ENCODE peak calls at places on chromosomes 13 and 19, in eight cellular contexts. A is RWPE1, J is HFF-Myc, F is cardiac muscle cell, Z is ascending aorta, E is OCI-LY7, Q is AG04449, N is endothelial cell. R is an unnamed sample.

GRCh38 chr19:16575282-16575681 is 3.1 kb upstream of the SLC35E1 start:
- DNase-seq in A (no peak), J (no peak), F (no peak), Z (no peak), E (no peak), Q (no peak), N (no peak), R (no peak)

GRCh38 chr19:8526345-8527062 is 12.5 kb upstream of the ZNF414 start:
- DNase-seq in A (peak; percentile 77), J (peak; percentile 63), F (peak; percentile 95), Z (peak; percentile 61), E (no peak), Q (peak; percentile 51), N (peak; percentile 94), R (peak; percentile 98)

GRCh38 chr19:39310558-39311311 is 9.9 kb downstream of the LRFN1 start:
- DNase-seq in A (no peak), J (no peak), F (peak; percentile 31), Z (no peak), E (no peak), Q (no peak), N (no peak), R (no peak)

GRCh38 chr19:11848200-11848593 is 329 bp upstream of the ZNF439 start:
- DNase-seq in A (no peak), J (no peak), F (no peak), Z (no peak), E (no peak), Q (no peak), N (no peak), R (no peak)

GRCh38 chr19:19423322-19423721 is 17.8 kb downstream of the GATAD2A start:
- DNase-seq in A (no peak), J (no peak), F (no peak), Z (no peak), E (no peak), Q (no peak), N (no peak), R (no peak)

GRCh38 chr19:36046443-36047050 is 7.5 kb downstream of the THAP8 start:
- DNase-seq in A (no peak), J (no peak), F (peak; percentile 77), Z (no peak), E (no peak), Q (no peak), N (no peak), R (no peak)

GRCh38 chr13:113928701-113929627 is 44.9 kb downstream of the C13orf46 start:
- DNase-seq in A (no peak), J (peak; percentile 88), F (peak; percentile 91), Z (peak; percentile 80), E (no peak), Q (no peak), N (no peak), R (no peak)

GRCh38 chr19:40312533-40312932 is 27.4 kb upstream of the AKT2 start:
- DNase-seq in A (no peak), J (no peak), F (no peak), Z (no peak), E (peak; percentile 2), Q (no peak), N (no peak), R (no peak)

GRCh38 chr19:38233740-38234251 is 9.8 kb upstream of the DPF1 start:
- DNase-seq in A (peak; percentile 73), J (no peak), F (peak; percentile 78), Z (no peak), E (peak; percentile 80), Q (no peak), N (peak; percentile 92), R (peak; percentile 95)

GRCh38 chr19:57465680-57466381 is 8.9 kb upstream of the VN1R1 start:
- DNase-seq in A (no peak), J (no peak), F (peak; percentile 40), Z (no peak), E (peak; percentile 74), Q (no peak), N (peak; percentile 15), R (no peak)

GRCh38 chr19:1290245-1290698 is 4.6 kb downstream of the EFNA2 start:
- DNase-seq in A (no peak), J (no peak), F (no peak), Z (no peak), E (no peak), Q (no peak), N (no peak), R (no peak)

GRCh38 chr13:97307882-97308624 is 85.9 kb downstream of the MBNL2 start:
- DNase-seq in A (peak; percentile 41), J (no peak), F (peak; percentile 63), Z (no peak), E (no peak), Q (no peak), N (no peak), R (no peak)

GRCh38 chr19:14073925-14074838 is 1.6 kb downstream of the MISP3 start:
- DNase-seq in A (peak; percentile 62), J (no peak), F (no peak), Z (no peak), E (peak; percentile 36), Q (no peak), N (no peak), R (peak; percentile 37)

GRCh38 chr13:46184277-46184699 is 2.3 kb upstream of the LCP1 start:
- DNase-seq in A (no peak), J (no peak), F (peak; percentile 28), Z (no peak), E (peak; percentile 87), Q (no peak), N (peak; percentile 55), R (peak; percentile 45)

GRCh38 chr19:30256510-30256850 is 115.7 kb upstream of the ZNF536 start:
- DNase-seq in A (no peak), J (no peak), F (no peak), Z (no peak), E (no peak), Q (no peak), N (no peak), R (no peak)

GRCh38 chr13:42891591-42891990 is 100.5 kb downstream of the EPSTI1 start:
- DNase-seq in A (no peak), J (no peak), F (no peak), Z (no peak), E (no peak), Q (no peak), N (no peak), R (no peak)

DNA sequence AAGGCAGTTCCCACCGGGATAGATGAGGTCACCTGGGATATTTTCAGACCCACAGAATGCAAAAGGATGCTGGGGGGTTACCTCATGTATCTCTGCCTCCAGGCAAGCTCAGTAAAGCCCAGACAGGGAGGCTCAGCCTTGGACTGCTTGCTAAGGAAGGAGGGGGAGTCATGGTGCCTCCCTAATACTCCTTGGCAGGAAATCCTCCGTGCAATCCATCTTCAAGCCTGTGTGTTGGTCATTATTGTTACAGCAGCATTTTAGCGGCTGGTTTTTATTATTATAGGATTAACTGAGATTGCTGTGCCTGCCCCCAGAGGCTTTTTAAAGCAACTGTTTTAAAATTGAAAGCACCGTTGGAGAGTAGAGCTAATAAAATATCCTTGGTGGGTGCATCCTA is 188.5 kb upstream of the UBL3 start:
- DNase-seq in A (no peak), J (peak; percentile 38), F (peak; percentile 41), Z (no peak), E (no peak), Q (no peak), N (no peak), R (no peak)
- TF ChIP-seq CTCF in A (no peak), J (peak; percentile 17), F (no peak), Z (no peak), E (no peak), Q (no peak), N (no peak), R (no peak)

DNA sequence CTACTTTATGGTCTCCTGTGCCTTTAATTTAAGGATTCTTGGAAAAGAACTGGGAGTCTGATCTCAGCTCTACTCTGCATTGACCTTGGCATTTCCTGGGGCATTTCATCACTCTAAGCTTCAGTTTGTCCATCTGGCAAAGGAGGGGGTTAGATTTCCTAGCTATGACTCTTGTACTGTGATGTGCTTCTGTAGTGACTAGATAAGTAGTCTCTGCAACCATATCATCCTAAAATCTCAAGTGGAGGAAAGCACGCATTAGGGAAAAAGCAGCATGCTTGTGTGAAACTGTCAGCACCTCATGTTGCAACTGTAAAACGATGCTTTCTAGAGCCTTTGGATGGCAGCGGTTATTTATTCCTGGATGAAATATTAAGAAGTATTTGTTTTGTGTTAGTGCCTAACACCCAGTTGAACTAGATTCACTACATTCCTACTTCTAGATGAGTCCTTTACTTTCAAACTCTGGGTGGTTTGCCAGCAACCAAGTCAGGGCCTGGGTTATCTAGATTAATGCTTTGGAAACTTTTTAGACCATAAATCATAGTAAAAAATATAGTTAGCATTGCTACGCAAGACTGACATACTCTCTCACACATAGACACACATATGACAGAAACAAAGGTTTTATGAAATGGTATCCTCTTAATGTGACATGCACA is 6.8 kb downstream of the WDFY2 start:
- DNase-seq in A (peak; percentile 51), J (peak; percentile 92), F (peak; percentile 96), Z (no peak), E (no peak), Q (peak; percentile 94), N (no peak), R (no peak)
- TF ChIP-seq CTCF in A (no peak), J (no peak), F (no peak), Z (no peak), E (no peak), Q (no peak), N (no peak), R (no peak)

DNA sequence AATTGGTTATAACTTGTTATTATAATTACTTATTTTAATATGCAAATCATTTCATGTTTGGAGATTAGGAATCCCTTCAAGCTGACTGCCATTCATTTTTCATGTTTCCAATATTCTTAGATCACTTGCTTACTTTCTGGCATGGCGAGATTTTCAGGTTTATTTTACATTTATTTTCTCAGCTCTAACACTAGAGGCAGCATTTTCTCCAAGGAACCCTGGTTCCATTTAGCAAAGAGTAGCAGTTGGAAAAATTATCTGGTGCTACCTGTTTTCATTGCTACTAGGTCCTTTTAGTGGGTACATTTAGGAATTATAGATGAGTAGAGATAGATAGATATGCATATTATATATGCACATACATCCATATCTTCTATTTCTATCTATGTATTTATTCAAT is 90.9 kb upstream of the TRPC4 start:
- DNase-seq in A (no peak), J (no peak), F (peak; percentile 5), Z (no peak), E (peak; percentile 2), Q (no peak), N (no peak), R (no peak)
- TF ChIP-seq CTCF in A (no peak), J (peak; percentile 14), F (peak; percentile 31), Z (no peak), E (peak; percentile 78), Q (peak; percentile 13), N (peak; percentile 50), R (peak; percentile 10)

DNA sequence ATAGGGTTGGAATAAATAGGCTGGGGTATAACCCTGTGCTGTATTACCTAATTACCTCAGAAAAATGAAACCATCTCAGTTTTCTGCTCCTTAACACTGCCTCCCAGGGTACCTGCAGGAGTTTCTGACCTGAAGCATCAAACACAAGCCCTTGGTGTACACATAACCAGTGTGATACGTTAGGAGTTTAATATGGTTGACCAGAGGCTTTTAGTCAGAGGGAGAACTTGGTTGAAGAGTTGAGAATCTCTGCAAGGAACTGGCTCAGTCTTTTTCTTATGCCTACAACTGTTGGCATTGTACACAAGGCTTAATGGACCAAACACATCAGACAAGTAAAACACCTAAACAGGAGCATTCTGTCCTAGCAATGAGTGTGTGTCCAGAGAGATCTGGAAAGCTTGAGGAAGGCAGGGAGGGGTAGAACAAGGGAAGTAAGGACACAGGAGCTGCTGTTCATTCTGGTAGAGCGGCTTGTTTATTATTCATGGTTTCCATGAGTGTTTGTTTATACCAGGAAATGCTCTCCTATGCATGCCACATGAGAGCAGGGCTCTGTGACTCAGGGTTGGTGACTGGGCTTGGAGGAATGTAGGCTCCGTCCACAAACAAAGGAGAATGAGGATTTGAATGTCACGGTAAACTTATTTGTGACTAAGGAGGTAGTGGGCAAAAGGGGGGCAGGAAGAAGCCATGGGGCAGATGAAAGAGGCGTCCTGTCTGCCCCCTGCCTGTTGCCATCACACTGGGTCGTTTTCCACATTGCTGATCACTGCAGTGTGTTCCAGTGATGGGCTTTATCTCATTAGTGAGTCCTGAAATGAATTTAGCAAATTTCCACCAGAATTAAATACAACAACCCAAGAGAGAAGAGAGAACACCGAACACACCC is 11.9 kb upstream of the SPATA13 start:
- DNase-seq in A (peak; percentile 91), J (peak; percentile 95), F (peak; percentile 93), Z (no peak), E (no peak), Q (peak; percentile 83), N (peak; percentile 37), R (no peak)
- TF ChIP-seq CTCF in A (no peak), J (no peak), F (no peak), Z (no peak), E (no peak), Q (peak; percentile 25), N (no peak), R (no peak)